ENCODE peak calls at places on chromosomes 6 and 20, in seven cellular contexts. Z, R, T, M, I, S and D are unnamed samples. For H3K4me1, the result is how much of the 10 kb centered on the place peaks cover.

GRCh38 chr20:18176318-18176785 is 38.7 kb downstream of the KAT14 start:
- DNase-seq in Z (no peak), R (peak), T (no peak), M (no peak), I (peak), S (no peak), D (no peak)

GRCh38 chr20:50493881-50494253 is 16.3 kb upstream of the PTPN1 start:
- DNase-seq in Z (no peak), R (no peak), T (no peak), M (no peak), I (no peak), S (no peak), D (no peak)

GRCh38 chr6:170102038-170102437 is 188.8 kb downstream of the DLL1 start:
- DNase-seq in Z (no peak), R (no peak), T (no peak), M (no peak), I (no peak), S (no peak), D (no peak)

GRCh38 chr6:53735896-53736295 is 58.9 kb upstream of the LRRC1 start:
- DNase-seq in Z (no peak), R (no peak), T (no peak), M (no peak), I (no peak), S (no peak), D (no peak)

GRCh38 chr6:96016781-96017180 is 1.0 kb downstream of the FUT9 start:
- DNase-seq in Z (no peak), R (no peak), T (no peak), M (no peak), I (no peak), S (no peak), D (no peak)

GRCh38 chr6:158570681-158570962 is 10.7 kb downstream of the TMEM181 start:
- DNase-seq in Z (no peak), R (no peak), T (no peak), M (no peak), I (no peak), S (no peak), D (no peak)

GRCh38 chr6:97059473-97059872 is 134.9 kb downstream of the KLHL32 start:
- DNase-seq in Z (no peak), R (peak), T (no peak), M (no peak), I (no peak), S (no peak), D (no peak)

GRCh38 chr20:13095013-13095412 is 86.2 kb downstream of the SPTLC3 start:
- DNase-seq in Z (no peak), R (no peak), T (no peak), M (no peak), I (no peak), S (no peak), D (no peak)

GRCh38 chr6:15430947-15431405 is 185.1 kb downstream of the JARID2 start:
- DNase-seq in Z (no peak), R (no peak), T (no peak), M (no peak), I (no peak), S (no peak), D (no peak)

GRCh38 chr6:44061375-44062104 is 65.7 kb downstream of the MRPL14 start:
- DNase-seq in Z (no peak), R (no peak), T (no peak), M (no peak), I (no peak), S (no peak), D (no peak)

GRCh38 chr6:23637296-23637695 is 488.7 kb upstream of the NRSN1 start:
- DNase-seq in Z (no peak), R (no peak), T (no peak), M (no peak), I (no peak), S (no peak), D (no peak)

GRCh38 chr6:7085911-7086310 is 21.9 kb upstream of the RREB1 start:
- DNase-seq in Z (peak), R (no peak), T (peak), M (no peak), I (no peak), S (peak), D (peak)

GRCh38 chr6:13724174-13724573 is 12.5 kb upstream of the RANBP9 start:
- DNase-seq in Z (no peak), R (no peak), T (no peak), M (peak), I (no peak), S (no peak), D (no peak)

GRCh38 chr6:26445934-26446667 is 5.8 kb downstream of the BTN3A3 start:
- DNase-seq in Z (no peak), R (no peak), T (no peak), M (no peak), I (no peak), S (no peak), D (no peak)

GRCh38 chr6:31651602-31652191 is 764 bp downstream of the BAG6 start:
- DNase-seq in Z (peak), R (peak), T (peak), M (no peak), I (no peak), S (no peak), D (peak)

GRCh38 chr6:14243617-14244016 is 126.0 kb downstream of the CD83 start:
- DNase-seq in Z (no peak), R (no peak), T (no peak), M (no peak), I (peak), S (no peak), D (no peak)

GRCh38 chr20:48823960-48824497 is 3.8 kb downstream of the PREX1 start:
- DNase-seq in Z (no peak), R (no peak), T (no peak), M (no peak), I (no peak), S (no peak), D (no peak)

GRCh38 chr6:111605100-111605748 is 454 bp downstream of the TRAF3IP2 start:
- DNase-seq in Z (peak), R (peak), T (peak), M (no peak), I (peak), S (peak), D (peak)

GRCh38 chr6:23388239-23388803 is 737.7 kb upstream of the NRSN1 start:
- DNase-seq in Z (no peak), R (no peak), T (no peak), M (no peak), I (no peak), S (no peak), D (no peak)

GRCh38 chr6:158011478-158011920 is 29.8 kb downstream of the SYNJ2 start:
- DNase-seq in Z (no peak), R (no peak), T (no peak), M (no peak), I (no peak), S (no peak), D (no peak)

GRCh38 chr6:129393659-129394058 is 316.3 kb downstream of the ARHGAP18 start:
- DNase-seq in Z (no peak), R (no peak), T (no peak), M (no peak), I (no peak), S (no peak), D (no peak)

GRCh38 chr6:114634016-114634415 is 291.2 kb upstream of the HS3ST5 start:
- DNase-seq in Z (no peak), R (no peak), T (no peak), M (no peak), I (no peak), S (no peak), D (no peak)

GRCh38 chr6:53524455-53524815 is 20.5 kb downstream of the GCLC start:
- DNase-seq in Z (no peak), R (no peak), T (no peak), M (peak), I (no peak), S (no peak), D (no peak)

GRCh38 chr20:11296221-11296620 is 621.5 kb upstream of the BTBD3 start:
- DNase-seq in Z (no peak), R (no peak), T (no peak), M (no peak), I (no peak), S (no peak), D (no peak)

GRCh38 chr6:108115598-108116058 is 41.1 kb upstream of the OSTM1 start:
- DNase-seq in Z (no peak), R (peak), T (peak), M (peak), I (peak), S (no peak), D (peak)

GRCh38 chr6:145155873-145156782 is 579.2 kb downstream of the EPM2A start:
- DNase-seq in Z (no peak), R (no peak), T (no peak), M (no peak), I (no peak), S (no peak), D (no peak)

GRCh38 chr6:154352898-154353585 is 3.6 kb downstream of the IPCEF1 start:
- DNase-seq in Z (no peak), R (no peak), T (no peak), M (no peak), I (no peak), S (no peak), D (no peak)

GRCh38 chr6:38459291-38459690 is 180.4 kb downstream of the BTBD9 start:
- DNase-seq in Z (no peak), R (no peak), T (no peak), M (no peak), I (no peak), S (no peak), D (no peak)

GRCh38 chr6:89612121-89612520 is 26.4 kb downstream of the LYRM2 start:
- DNase-seq in Z (no peak), R (peak), T (no peak), M (no peak), I (no peak), S (no peak), D (no peak)

GRCh38 chr6:90610671-90611542 is 24.0 kb upstream of the MAP3K7 start:
- DNase-seq in Z (peak), R (peak), T (peak), M (no peak), I (peak), S (peak), D (peak)

GRCh38 chr6:30782425-30783014 is 38.2 kb upstream of the IER3 start:
- DNase-seq in Z (no peak), R (no peak), T (no peak), M (no peak), I (no peak), S (no peak), D (no peak)

DNA sequence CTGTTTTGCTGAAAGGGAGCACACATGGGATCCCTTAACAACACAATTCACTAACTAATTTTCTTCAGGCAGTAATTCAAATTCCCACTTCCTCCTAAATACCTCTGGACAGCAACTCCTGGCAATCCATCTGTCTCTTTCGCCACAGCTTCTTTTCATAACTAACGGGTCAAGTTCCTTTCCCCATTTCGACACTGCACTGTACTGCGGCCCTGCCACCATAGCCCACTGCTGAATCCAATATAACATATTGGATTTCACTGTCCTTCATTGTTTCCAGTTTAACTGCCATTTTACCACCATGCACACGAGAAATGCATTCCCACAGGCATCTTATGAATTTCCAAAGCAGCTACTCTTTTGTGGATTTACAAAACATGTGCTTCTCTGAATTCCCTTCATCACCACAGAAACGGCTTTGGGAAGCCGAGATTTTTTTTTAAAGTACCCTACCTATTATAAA is 1.4 kb downstream of the NUDT3 start:
- DNase-seq in Z (peak), R (no peak), T (peak), M (peak), I (no peak), S (peak), D (peak)
- H3K27ac ChIP-seq in Z (peak), R (no peak), T (peak), M (peak), I (no peak), S (peak), D (peak)

GRCh38 chr20:34514897-34515483 is 1.2 kb upstream of the DYNLRB1 start:
- DNase-seq in Z (no peak), R (no peak), T (no peak), M (no peak), I (no peak), S (no peak), D (no peak)
- H3K4me1 ChIP-seq in Z (under half), R (under half), T (under half), M (under half), I (under half), S (under half), D (under half)

DNA sequence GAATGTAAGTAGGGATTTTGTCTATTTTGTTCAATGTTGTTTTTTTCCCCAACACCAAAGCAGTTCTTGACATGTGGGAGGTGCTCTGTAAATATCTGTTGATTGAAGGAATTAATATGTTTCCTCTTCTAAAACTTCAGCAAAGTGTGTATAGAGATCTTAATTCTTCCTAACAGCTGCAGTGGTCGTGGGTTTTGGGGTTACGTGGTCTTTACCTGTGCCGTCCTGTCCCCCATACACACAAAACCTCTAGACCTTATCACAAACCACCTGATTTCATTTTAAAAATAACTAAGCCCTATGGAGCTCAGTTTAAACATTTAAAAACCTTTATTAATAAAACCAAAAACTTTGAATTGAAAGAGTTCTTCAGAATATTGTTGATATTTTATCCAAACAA is 471.8 kb upstream of the SOX4 start:
- DNase-seq in Z (no peak), R (no peak), T (no peak), M (no peak), I (no peak), S (no peak), D (no peak)
- H3K27ac ChIP-seq in Z (no peak), R (no peak), T (no peak), M (no peak), I (no peak), S (no peak), D (no peak)

DNA sequence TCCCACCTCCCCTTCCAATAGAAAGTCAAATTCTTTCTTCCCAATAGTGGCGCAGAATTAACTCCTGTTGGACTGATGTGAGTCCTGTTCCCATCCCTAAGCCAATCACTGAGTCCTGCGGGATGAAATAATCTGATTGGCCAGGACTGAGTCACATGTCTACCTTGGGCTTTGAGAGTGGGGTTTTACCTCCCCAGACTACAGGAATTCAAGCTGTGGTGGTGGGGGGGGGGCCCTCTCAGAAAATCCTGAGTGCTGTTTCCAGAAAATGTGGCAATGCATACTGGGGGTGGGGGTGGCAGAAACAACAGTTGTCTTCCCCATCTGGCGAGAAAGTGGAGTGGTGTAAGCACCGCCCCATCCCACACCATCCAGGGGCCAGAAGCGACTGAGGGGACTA is 65.7 kb downstream of the CTCFL start:
- DNase-seq in Z (no peak), R (no peak), T (no peak), M (no peak), I (no peak), S (no peak), D (no peak)
- H3K4me1 ChIP-seq in Z (under half), R (under half), T (under half), M (under half), I (under half), S (under half), D (under half)

GRCh38 chr6:75689576-75689975 is 59.5 kb upstream of the MYO6 start:
- DNase-seq in Z (no peak), R (no peak), T (no peak), M (no peak), I (no peak), S (no peak), D (no peak)

GRCh38 chr6:75691012-75691411 is 58.0 kb upstream of the MYO6 start:
- DNase-seq in Z (no peak), R (no peak), T (no peak), M (no peak), I (no peak), S (no peak), D (no peak)

GRCh38 chr6:75694406-75694805 is 54.6 kb upstream of the MYO6 start:
- DNase-seq in Z (no peak), R (no peak), T (no peak), M (no peak), I (no peak), S (no peak), D (no peak)

GRCh38 chr6:75693534-75693933 is 55.5 kb upstream of the MYO6 start:
- DNase-seq in Z (no peak), R (no peak), T (no peak), M (no peak), I (no peak), S (no peak), D (no peak)
- H3K27ac ChIP-seq in Z (no peak), R (no peak), T (no peak), M (no peak), I (no peak), S (no peak), D (no peak)

GRCh38 chr6:123745877-123746276 is 57.8 kb upstream of the NKAIN2 start:
- DNase-seq in Z (no peak), R (no peak), T (no peak), M (no peak), I (no peak), S (no peak), D (no peak)
- H3K4me1 ChIP-seq in Z (under half), R (under half), T (under half), M (under half), I (under half), S (under half), D (under half)

DNA sequence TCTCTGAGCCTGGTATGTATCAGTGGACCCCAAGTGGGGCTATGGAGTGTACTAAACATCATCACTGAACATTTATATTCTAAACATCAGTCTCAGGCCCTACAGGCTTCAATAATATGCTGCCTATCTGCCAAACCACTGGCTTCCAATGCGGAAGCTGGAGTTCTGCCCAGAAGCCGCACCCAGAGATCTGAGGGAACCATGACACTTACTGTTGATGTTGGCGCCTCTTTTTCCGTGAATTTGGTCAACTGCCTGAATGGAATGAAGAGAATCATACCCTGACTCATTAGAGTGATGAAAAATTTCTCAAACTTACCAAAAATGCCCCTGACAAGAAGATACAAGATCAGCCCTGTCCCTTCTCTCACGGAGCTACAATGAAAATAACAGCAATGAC is 66.2 kb downstream of the SLC22A23 start:
- DNase-seq in Z (peak), R (no peak), T (no peak), M (peak), I (no peak), S (no peak), D (peak)
- H3K27ac ChIP-seq in Z (no peak), R (no peak), T (peak), M (peak), I (no peak), S (no peak), D (no peak)

DNA sequence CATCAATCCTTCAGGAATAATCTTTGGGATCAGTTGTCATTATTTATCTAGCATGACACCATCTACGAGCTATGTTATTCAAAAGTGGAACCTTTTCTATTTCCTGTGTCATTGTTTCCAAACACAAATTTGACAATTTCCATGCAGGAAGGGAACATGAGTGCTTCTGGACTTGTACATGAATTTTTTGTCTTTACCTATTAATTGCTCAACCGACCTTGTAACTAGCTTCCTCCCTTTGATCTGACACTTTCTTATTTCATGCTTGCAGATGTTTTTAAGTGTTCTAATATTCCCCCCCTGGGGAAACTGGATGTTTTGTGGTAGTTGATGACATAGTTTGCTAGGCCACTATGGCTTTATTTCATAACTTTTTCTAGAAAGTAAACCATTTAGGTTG is 139.4 kb downstream of the BMP2 start:
- DNase-seq in Z (no peak), R (no peak), T (no peak), M (no peak), I (no peak), S (no peak), D (no peak)
- H3K4me1 ChIP-seq in Z (under half), R (under half), T (under half), M (under half), I (under half), S (under half), D (under half)